ENCODE peak calls at places on chromosomes 6 and 20, in seven cellular contexts. G, D, Q, X, M, H and I are unnamed samples.
A peak's percentile ranks its signal among the peaks of the same experiment; 100 is the strongest.

GRCh38 chr6:109083657-109084056 is 11.0 kb downstream of the SESN1 start:
- DNase-seq in G (no peak), D (no peak), Q (no peak), X (no peak), M (no peak), H (no peak), I (no peak)

GRCh38 chr6:145028144-145028818 is 707.0 kb downstream of the EPM2A start:
- DNase-seq in G (no peak), D (peak; percentile 11), Q (peak; percentile 71), X (peak; percentile 21), M (peak; percentile 5), H (peak; percentile 48), I (peak; percentile 60)

GRCh38 chr6:40164345-40164755 is 230.1 kb upstream of the MOCS1 start:
- DNase-seq in G (no peak), D (no peak), Q (no peak), X (peak; percentile 95), M (no peak), H (no peak), I (peak; percentile 60)

GRCh38 chr20:53778041-53778516 is 184.4 kb upstream of the ZNF217 start:
- DNase-seq in G (no peak), D (no peak), Q (no peak), X (no peak), M (no peak), H (no peak), I (no peak)

GRCh38 chr6:162963861-162964260 is 236.1 kb downstream of the PACRG start:
- DNase-seq in G (no peak), D (no peak), Q (no peak), X (no peak), M (no peak), H (no peak), I (no peak)

GRCh38 chr6:94462231-94462630 is 1042.9 kb upstream of the EPHA7 start:
- DNase-seq in G (no peak), D (no peak), Q (no peak), X (no peak), M (no peak), H (no peak), I (no peak)

GRCh38 chr20:16476032-16476431 is 97.2 kb downstream of the KIF16B start:
- DNase-seq in G (peak; percentile 28), D (peak; percentile 76), Q (peak; percentile 24), X (peak; percentile 23), M (peak; percentile 45), H (peak; percentile 22), I (peak; percentile 72)

GRCh38 chr6:113447088-113447831 is 409.9 kb upstream of the MARCKS start:
- DNase-seq in G (no peak), D (no peak), Q (no peak), X (no peak), M (no peak), H (no peak), I (no peak)

GRCh38 chr6:30761791-30762429 is 17.6 kb upstream of the IER3 start:
- DNase-seq in G (no peak), D (no peak), Q (no peak), X (no peak), M (no peak), H (no peak), I (no peak)

GRCh38 chr6:105424177-105424783 is 21.4 kb upstream of the PREP start:
- DNase-seq in G (no peak), D (peak; percentile 37), Q (peak; percentile 62), X (peak; percentile 72), M (peak; percentile 65), H (no peak), I (peak; percentile 86)

GRCh38 chr6:148166339-148166949 is 176.2 kb upstream of the SASH1 start:
- DNase-seq in G (no peak), D (peak; percentile 59), Q (peak; percentile 51), X (peak; percentile 43), M (peak; percentile 29), H (no peak), I (peak; percentile 71)

GRCh38 chr20:59729476-59729875 is 125.1 kb downstream of the PHACTR3 start:
- DNase-seq in G (no peak), D (no peak), Q (no peak), X (no peak), M (no peak), H (no peak), I (no peak)

GRCh38 chr20:59733326-59733725 is 129.0 kb downstream of the PHACTR3 start:
- DNase-seq in G (no peak), D (no peak), Q (no peak), X (no peak), M (no peak), H (no peak), I (no peak)

GRCh38 chr20:59735486-59735885 is 131.1 kb downstream of the PHACTR3 start:
- DNase-seq in G (no peak), D (no peak), Q (no peak), X (no peak), M (no peak), H (no peak), I (no peak)

GRCh38 chr20:59728722-59729430 is 124.5 kb downstream of the PHACTR3 start:
- DNase-seq in G (no peak), D (no peak), Q (no peak), X (no peak), M (no peak), H (no peak), I (no peak)

DNA sequence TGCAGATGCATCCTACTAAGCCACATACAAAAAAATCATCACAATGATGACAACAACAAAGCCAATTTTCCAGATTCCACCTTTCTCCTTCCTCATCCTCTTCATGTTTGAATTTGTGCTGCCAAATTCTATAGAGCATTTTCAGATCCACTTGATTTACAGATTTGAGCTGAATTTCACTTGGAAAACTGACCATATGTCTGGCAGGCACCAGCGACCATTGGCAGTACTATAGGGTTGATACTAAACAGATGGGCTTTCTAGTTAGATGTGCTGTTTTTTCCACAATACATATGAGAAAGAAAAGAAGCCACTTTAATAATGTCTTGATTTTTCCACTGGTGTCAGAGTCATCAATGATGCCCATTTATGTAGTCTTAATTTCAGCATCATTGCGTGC is 127.0 kb downstream of the PHACTR3 start:
- DNase-seq in G (no peak), D (no peak), Q (no peak), X (no peak), M (peak; percentile 59), H (no peak), I (no peak)
- TF ChIP-seq REST in G (no peak), D (no peak), Q (no peak), X (no peak), M (no peak), H (no peak), I (no peak)

GRCh38 chr20:48651960-48652359 is 175.8 kb downstream of the PREX1 start:
- DNase-seq in G (no peak), D (no peak), Q (no peak), X (no peak), M (no peak), H (no peak), I (no peak)

GRCh38 chr20:48649104-48649626 is 178.6 kb downstream of the PREX1 start:
- DNase-seq in G (no peak), D (no peak), Q (no peak), X (no peak), M (no peak), H (no peak), I (no peak)

GRCh38 chr20:48652961-48653705 is 174.7 kb downstream of the PREX1 start:
- DNase-seq in G (no peak), D (no peak), Q (no peak), X (no peak), M (no peak), H (no peak), I (no peak)

GRCh38 chr20:48649868-48650267 is 177.9 kb downstream of the PREX1 start:
- DNase-seq in G (no peak), D (no peak), Q (no peak), X (no peak), M (no peak), H (no peak), I (no peak)

DNA sequence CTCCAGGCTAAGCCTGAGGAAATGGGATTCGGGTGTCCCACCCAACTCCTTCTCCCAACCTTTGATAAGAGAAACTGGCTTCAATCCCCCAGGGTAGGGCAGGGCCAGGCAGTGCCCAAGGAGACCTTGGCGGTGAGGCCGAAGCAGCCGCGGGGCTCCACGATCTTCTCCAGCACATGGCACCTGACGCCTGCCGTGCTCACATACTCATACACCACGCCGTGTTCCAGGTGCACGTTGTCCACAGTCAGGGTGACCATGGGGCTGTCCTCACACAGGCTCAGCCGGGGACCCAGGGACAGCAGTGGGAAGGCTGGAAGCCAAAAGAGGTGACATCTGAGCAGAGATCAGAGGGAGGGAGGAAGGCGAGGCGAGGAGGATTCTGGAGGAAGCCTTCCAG is 176.5 kb downstream of the PREX1 start:
- DNase-seq in G (no peak), D (no peak), Q (no peak), X (no peak), M (no peak), H (no peak), I (no peak)
- H3K36me3 ChIP-seq in G (peaks cover 62% of the 10 kb centered on the region), D (no peaks in the 10 kb centered on the region), Q (no peaks in the 10 kb centered on the region), X (peaks cover 5% of the 10 kb centered on the region), M (no peaks in the 10 kb centered on the region), H (no peaks in the 10 kb centered on the region), I (no peaks in the 10 kb centered on the region)

DNA sequence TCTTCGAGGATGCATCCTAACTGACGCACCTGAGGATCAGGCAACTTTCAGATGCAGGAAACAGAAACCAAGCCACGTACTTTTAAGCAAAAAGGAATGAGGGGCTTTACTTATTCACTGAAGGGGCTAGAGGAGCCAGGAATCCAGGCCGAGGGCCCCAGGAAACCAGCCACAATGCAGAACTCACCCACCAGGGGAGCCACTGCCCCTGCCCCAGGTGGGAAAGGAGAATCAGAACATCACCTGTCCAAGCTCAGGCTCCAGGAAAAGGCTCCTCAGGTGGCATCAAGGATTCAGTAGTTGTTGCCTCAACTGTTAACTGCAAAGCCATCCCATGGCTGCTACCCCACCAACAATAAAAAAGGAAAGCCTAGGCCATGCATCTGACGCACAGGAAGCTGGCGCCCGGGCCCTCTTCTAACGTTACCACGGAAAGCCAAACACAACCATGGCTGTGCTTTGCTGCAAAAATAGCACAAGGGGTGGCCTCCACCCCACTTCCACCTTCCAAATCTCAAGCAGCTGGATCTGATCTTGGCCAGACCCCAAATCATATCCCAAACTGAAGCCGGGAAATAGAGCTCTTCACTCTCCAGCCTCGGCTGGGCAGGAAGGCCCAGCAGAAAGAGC is 121.0 kb downstream of the PREX1 start:
- DNase-seq in G (no peak), D (no peak), Q (no peak), X (no peak), M (no peak), H (no peak), I (peak; percentile 31)
- H3K4me1 ChIP-seq in G (peaks cover 2% of the 10 kb centered on the region), D (no peaks in the 10 kb centered on the region), Q (no peaks in the 10 kb centered on the region), X (peaks cover 10% of the 10 kb centered on the region), M (no peaks in the 10 kb centered on the region), H (no peaks in the 10 kb centered on the region), I (no peaks in the 10 kb centered on the region)

DNA sequence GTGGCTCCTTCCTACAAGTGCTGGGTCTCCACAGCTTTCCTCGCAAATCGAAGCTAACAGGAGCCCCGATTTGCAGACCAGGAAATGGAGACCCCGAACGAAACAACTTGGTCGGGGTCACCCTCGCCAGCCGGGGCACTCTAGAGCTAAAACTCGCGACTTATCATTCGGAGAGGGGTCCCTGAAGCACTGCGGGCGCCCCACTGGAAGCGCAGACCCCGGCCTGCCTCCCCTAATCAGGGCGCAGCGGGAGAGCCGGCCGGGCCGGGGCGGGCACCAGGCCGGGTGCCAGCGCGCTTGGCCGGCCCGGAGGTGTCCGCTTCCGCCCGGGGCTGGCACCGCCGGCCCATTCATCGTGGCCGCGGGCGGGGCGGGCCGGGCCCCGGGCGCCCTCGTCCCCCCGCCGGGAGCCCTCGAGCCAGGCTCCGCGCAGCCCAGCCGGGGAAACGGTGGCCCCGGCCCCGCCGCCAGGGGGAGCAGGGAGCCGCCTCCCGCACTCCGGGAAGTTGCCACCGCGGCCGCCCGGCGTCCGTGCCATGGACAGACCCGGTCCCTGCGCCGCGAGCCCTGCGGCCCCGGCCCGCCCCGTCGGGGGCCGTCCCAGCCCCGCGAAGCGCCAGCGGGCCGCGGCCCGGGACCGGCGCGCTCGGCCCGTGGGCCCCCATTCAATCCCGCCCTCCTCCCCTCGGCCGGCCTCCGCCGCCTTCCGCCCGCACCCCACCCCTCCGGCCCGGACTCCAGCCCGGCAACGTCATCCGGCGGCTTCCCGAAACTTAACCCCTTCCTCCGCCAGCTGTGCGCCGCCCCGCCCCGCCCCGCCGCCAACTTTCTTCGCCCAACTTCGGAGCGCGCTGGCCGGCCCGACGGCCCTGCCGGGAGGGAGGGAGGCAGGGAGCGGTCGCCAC is 954 bp downstream of the RRBP1 start:
- DNase-seq in G (no peak), D (peak; percentile 58), Q (no peak), X (peak; percentile 81), M (peak; percentile 95), H (no peak), I (peak; percentile 82)
- TF ChIP-seq REST in G (no peak), D (no peak), Q (no peak), X (no peak), M (no peak), H (no peak), I (no peak)